ENCODE peak calls at places on chromosomes 3 and 15, in six cellular contexts. A, Z, Y, J, E and T are unnamed samples.

GRCh38 chr3:18830087-18830486 is 318.2 kb upstream of the KCNH8 start:
- DNase-seq in J (no peak), Z (no peak), E (no peak), A (no peak), Y (no peak), T (no peak)

GRCh38 chr3:135458539-135458938 is 507.0 kb upstream of the PPP2R3A start:
- DNase-seq in A (no peak), E (no peak), Z (no peak), Y (no peak), J (no peak), T (no peak)

GRCh38 chr3:97265237-97266005 is 451.0 kb downstream of the EPHA6 start:
- DNase-seq in E (no peak), Z (no peak), J (no peak), A (no peak), Y (no peak), T (no peak)

GRCh38 chr15:65263313-65263712 is 23.4 kb downstream of the PARP16 start:
- DNase-seq in J (no peak), E (no peak), Z (no peak), A (no peak), Y (no peak), T (no peak)

GRCh38 chr3:133472242-133472641 is 72.4 kb downstream of the BFSP2 start:
- DNase-seq in J (no peak), E (peak; percentile 40), A (peak; percentile 79), Y (no peak), Z (no peak), T (no peak)

GRCh38 chr3:15795563-15796308 is 2.0 kb downstream of the ANKRD28 start:
- DNase-seq in Z (no peak), J (no peak), A (no peak), E (no peak), Y (no peak), T (no peak)

GRCh38 chr3:166488977-166489672 is 651.9 kb upstream of the BCHE start:
- DNase-seq in A (no peak), E (no peak), J (no peak), Y (no peak), Z (no peak), T (no peak)

GRCh38 chr3:147415337-147415736 is 6.2 kb downstream of the ZIC1 start:
- DNase-seq in E (no peak), A (no peak), J (no peak), Y (no peak), Z (no peak), T (no peak)

GRCh38 chr3:13619661-13620230 is 70.8 kb downstream of the FBLN2 start:
- DNase-seq in Y (no peak), E (no peak), J (no peak), Z (no peak), A (no peak), T (no peak)

GRCh38 chr3:44032487-44032886 is 209.2 kb upstream of the TOPAZ1 start:
- DNase-seq in A (peak; percentile 40), Z (no peak), J (no peak), Y (no peak), E (no peak), T (no peak)

GRCh38 chr15:79436037-79436780 is 4.1 kb downstream of the MINAR1 start:
- DNase-seq in Y (peak; percentile 55), A (no peak), Z (no peak), J (no peak), E (no peak), T (no peak)

GRCh38 chr3:111690242-111690641 is 95.1 kb upstream of the ZBED2 start:
- DNase-seq in J (no peak), Z (no peak), E (no peak), Y (no peak), A (no peak), T (no peak)

GRCh38 chr3:4736284-4736861 is 242.9 kb upstream of the BHLHE40 start:
- DNase-seq in E (no peak), Y (no peak), A (no peak), J (no peak), Z (peak; percentile 78), T (no peak)

GRCh38 chr3:61637088-61638051 is 76.0 kb downstream of the PTPRG start:
- DNase-seq in Y (no peak), J (no peak), Z (peak; percentile 74), A (no peak), E (peak; percentile 61), T (peak; percentile 62)

GRCh38 chr3:69353492-69353891 is 32.4 kb downstream of the FRMD4B start:
- DNase-seq in Z (no peak), A (no peak), J (no peak), E (no peak), Y (no peak), T (no peak)

GRCh38 chr3:135368781-135369180 is 573.7 kb downstream of the EPHB1 start:
- DNase-seq in A (no peak), Y (peak; percentile 5), E (no peak), Z (no peak), J (no peak), T (no peak)

GRCh38 chr15:30043211-30043655 is 39.5 kb upstream of the GOLGA8J start:
- DNase-seq in Z (no peak), J (no peak), E (no peak), Y (peak; percentile 12), A (no peak), T (no peak)

GRCh38 chr3:55488398-55489055 is 1.4 kb upstream of the WNT5A start:
- DNase-seq in A (no peak), E (peak; percentile 76), Z (peak; percentile 61), J (no peak), Y (no peak), T (no peak)

GRCh38 chr3:55489804-55490132 is 2.7 kb upstream of the WNT5A start:
- DNase-seq in E (peak; percentile 29), J (no peak), A (no peak), Z (no peak), Y (no peak), T (no peak)

GRCh38 chr3:55490194-55490913 is 3.2 kb upstream of the WNT5A start:
- DNase-seq in A (no peak), E (no peak), Y (peak; percentile 14), J (no peak), Z (no peak), T (no peak)

GRCh38 chr3:55492976-55493375 is 5.9 kb upstream of the WNT5A start:
- DNase-seq in E (no peak), A (no peak), Y (no peak), Z (no peak), J (no peak), T (no peak)

DNA sequence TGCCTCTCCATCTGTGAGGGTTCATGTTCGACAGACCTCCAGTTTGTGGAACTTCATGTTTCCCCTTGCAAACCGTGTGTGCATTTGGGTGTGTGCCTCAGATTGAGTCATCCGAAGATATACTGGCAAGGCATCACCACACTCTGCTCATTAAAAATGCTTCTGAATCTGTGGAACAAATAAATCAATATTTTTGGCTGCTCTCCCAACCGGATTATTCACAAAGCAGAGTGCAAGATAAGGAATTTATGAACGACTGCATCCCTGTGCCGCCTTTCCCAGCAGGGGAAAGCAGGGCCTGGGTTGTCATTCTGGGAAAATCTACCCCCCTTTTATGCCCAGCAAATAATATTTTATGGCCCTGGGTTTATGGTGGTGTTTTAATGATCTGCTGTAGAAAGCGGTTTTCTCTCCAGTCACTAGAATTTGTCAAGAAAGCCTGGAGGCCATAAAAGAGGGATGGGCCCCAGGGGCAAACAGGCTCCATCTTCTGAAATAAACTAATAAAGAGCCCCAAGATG is 4.2 kb upstream of the WNT5A start:
- DNase-seq in J (no peak), A (no peak), Y (no peak), E (peak; percentile 26), Z (no peak), T (no peak)
- H3K27ac ChIP-seq in J (no peak overlapping the region), A (no peak overlapping the region), Y (no peak overlapping the region), E (no peak overlapping the region), Z (no peak overlapping the region), T (no peak overlapping the region)

DNA sequence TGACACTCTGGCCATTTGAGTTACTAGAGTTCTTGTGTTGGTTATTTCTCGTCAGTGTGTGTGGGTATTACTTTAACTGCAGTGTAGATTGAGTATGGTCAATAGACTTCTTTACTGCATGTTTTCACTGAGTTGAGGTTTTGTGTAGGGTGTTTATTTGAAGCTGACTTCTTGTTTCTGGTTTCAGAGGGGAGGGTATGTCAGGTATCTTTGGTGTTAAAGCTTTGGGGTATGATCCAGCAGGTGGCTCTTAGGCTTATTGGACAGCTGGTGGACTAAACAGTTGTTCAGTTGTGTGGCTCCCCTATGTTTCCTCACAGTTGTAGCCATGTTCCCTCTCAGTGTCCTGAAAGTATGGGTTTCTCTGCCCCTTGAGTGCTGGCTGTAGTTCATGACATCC is 72.0 kb downstream of the AKAP13 start:
- DNase-seq in E (no peak), J (no peak), Z (no peak), A (no peak), Y (no peak), T (no peak)
- H3K4me1 ChIP-seq in E (no peaks in the 10 kb centered on the region), J (peaks cover 33% of the 10 kb centered on the region), Z (peaks cover 5% of the 10 kb centered on the region), A (peaks cover 8% of the 10 kb centered on the region), Y (peaks cover 18% of the 10 kb centered on the region), T (peaks cover 47% of the 10 kb centered on the region)

GRCh38 chr3:187026321-187026678 is 96.0 kb downstream of the ST6GAL1 start:
- DNase-seq in A (no peak), Z (no peak), E (no peak), J (no peak), Y (no peak), T (no peak)

GRCh38 chr3:187024561-187025226 is 94.4 kb downstream of the ST6GAL1 start:
- DNase-seq in Y (no peak), A (no peak), Z (no peak), J (no peak), E (no peak), T (no peak)

GRCh38 chr3:187025254-187025655 is 94.9 kb downstream of the ST6GAL1 start:
- DNase-seq in A (no peak), Y (no peak), J (no peak), E (no peak), Z (no peak), T (no peak)

GRCh38 chr3:187025656-187026320 is 95.5 kb downstream of the ST6GAL1 start:
- DNase-seq in A (no peak), J (no peak), Z (no peak), E (no peak), Y (no peak), T (no peak)

DNA sequence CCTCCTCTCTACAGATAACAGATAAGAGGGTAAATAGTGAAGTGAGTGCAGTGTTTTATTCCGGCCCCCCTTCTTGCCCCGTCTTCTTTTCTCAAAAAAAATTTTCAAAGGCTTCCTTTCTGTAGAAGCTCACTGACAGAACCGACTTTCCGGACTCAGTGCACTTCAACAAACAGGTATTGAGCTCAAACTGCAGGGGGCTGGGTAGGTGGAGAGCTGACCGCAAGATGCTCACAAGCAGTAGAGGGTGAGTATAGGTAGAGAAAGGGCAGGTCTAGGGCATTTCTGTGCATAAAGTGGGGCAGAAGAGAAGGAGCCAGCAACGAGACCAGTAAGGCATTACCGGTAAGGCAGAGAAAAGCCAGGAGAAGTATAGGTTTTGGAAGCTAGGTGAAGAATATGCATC is 97.2 kb downstream of the ST6GAL1 start:
- DNase-seq in J (no peak), A (no peak), Y (no peak), Z (no peak), E (no peak), T (no peak)
- H3K4me3 ChIP-seq in J (no peak overlapping the region), A (no peak overlapping the region), Y (no peak overlapping the region), Z (no peak overlapping the region), E (no peak overlapping the region), T (no peak overlapping the region)

DNA sequence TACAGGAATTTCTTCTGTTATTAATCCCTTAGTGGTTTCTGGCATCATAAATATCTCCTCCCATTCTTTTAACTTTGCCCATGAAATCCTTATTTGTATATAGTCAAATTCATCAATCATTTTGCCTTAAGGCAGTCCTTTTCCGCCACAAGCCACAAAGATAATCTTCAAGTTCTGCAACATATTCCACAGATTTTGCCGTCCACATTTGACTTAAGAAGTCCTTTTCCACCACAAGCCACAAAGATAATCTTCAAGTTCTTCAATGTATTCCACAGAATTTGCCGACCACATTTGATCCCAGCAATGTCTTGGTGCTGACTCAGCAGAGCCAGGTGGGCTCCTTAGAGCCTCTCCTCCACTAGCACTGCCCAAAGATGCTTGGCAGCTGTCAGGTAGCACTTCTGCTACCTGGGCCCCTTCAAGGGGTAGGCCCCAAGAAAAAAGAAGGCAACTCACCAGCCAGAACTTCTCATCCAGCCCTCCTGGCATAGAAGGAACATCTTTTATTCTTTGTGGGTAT is 35.0 kb downstream of the SEC22C start:
- DNase-seq in A (no peak), Y (no peak), J (no peak), Z (no peak), E (no peak), T (no peak)
- H3K27ac ChIP-seq in A (no peak overlapping the region), Y (no peak overlapping the region), J (no peak overlapping the region), Z (no peak overlapping the region), E (no peak overlapping the region), T (no peak overlapping the region)